ENCODE peak calls at places on chromosomes 3 and 15, in seven cellular contexts. O is adrenal gland, S is DND-41, R is cardiac muscle cell, Q is fibroblast of lung, A is PC-3, E is tibial nerve. K is an unnamed sample.

GRCh38 chr3:48187579-48188265 is 495 bp downstream of the CDC25A start:
- DNase-seq in S (peak; percentile 32), A (peak; percentile 33), E (peak; percentile 24), O (peak; percentile 61), R (peak; percentile 88), Q (peak; percentile 82), K (no peak)

GRCh38 chr3:113747719-113748046 is 848 bp downstream of the ATP6V1A start:
- DNase-seq in Q (no peak), S (peak; percentile 13), O (no peak), E (no peak), R (peak; percentile 23), A (peak; percentile 27), K (no peak)

GRCh38 chr3:12719541-12719940 is 39.5 kb downstream of the TMEM40 start:
- DNase-seq in Q (no peak), S (no peak), R (no peak), E (no peak), O (no peak), A (no peak), K (no peak)

GRCh38 chr3:27244374-27244773 is 124.8 kb downstream of the NEK10 start:
- DNase-seq in O (no peak), S (no peak), R (no peak), A (no peak), E (no peak), Q (no peak), K (no peak)

GRCh38 chr15:43517354-43518072 is at the start of gene MAP1A:
- DNase-seq in A (no peak), E (no peak), Q (peak; percentile 68), R (peak; percentile 85), O (no peak), S (peak; percentile 82), K (no peak)

GRCh38 chr3:58998476-58999117 is 51.2 kb downstream of the CFAP20DC start:
- DNase-seq in O (peak; percentile 63), S (no peak), E (no peak), R (no peak), A (peak; percentile 98), Q (peak; percentile 92), K (peak; percentile 86)

GRCh38 chr15:96054606-96055005 is 275.9 kb upstream of the NR2F2 start:
- DNase-seq in S (no peak), A (no peak), Q (no peak), R (no peak), E (no peak), O (no peak), K (no peak)

GRCh38 chr3:107543666-107544065 is 20.9 kb downstream of the BBX start:
- DNase-seq in A (peak; percentile 22), R (peak; percentile 4), Q (peak; percentile 20), O (no peak), E (no peak), S (no peak), K (no peak)

GRCh38 chr15:52331490-52332240 is 36.1 kb upstream of the MYO5C start:
- DNase-seq in A (peak; percentile 92), O (peak; percentile 35), E (no peak), Q (peak; percentile 68), R (peak; percentile 28), S (peak; percentile 70), K (no peak)

GRCh38 chr3:72839057-72839456 is 9.2 kb downstream of the SHQ1 start:
- DNase-seq in Q (no peak), R (no peak), E (no peak), S (no peak), A (no peak), O (no peak), K (no peak)

GRCh38 chr3:172692751-172693310 is 18.0 kb downstream of the NCEH1 start:
- DNase-seq in R (no peak), E (no peak), S (no peak), Q (no peak), A (no peak), O (no peak), K (no peak)

GRCh38 chr15:55742498-55742926 is 440 bp downstream of the PRTG start:
- DNase-seq in E (no peak), S (no peak), Q (peak; percentile 42), O (peak; percentile 29), A (no peak), R (peak; percentile 61), K (no peak)

GRCh38 chr3:64157150-64158035 is 67.9 kb downstream of the PRICKLE2 start:
- DNase-seq in E (no peak), A (peak; percentile 51), O (no peak), S (no peak), Q (no peak), R (no peak), K (no peak)

GRCh38 chr3:98501270-98501669 is 3.8 kb downstream of the OR5K2 start:
- DNase-seq in R (no peak), E (no peak), O (no peak), S (no peak), A (no peak), Q (no peak), K (no peak)

GRCh38 chr3:171646357-171647133 is 163.7 kb downstream of the PLD1 start:
- DNase-seq in R (peak; percentile 48), A (peak; percentile 69), S (no peak), E (no peak), Q (peak; percentile 86), O (no peak), K (peak; percentile 24)

GRCh38 chr3:139427283-139428060 is 38.0 kb upstream of the COPB2 start:
- DNase-seq in A (peak; percentile 80), O (peak; percentile 34), E (no peak), S (peak; percentile 11), R (peak; percentile 87), Q (peak; percentile 84), K (peak; percentile 51)

GRCh38 chr15:35557544-35557943 is 11.6 kb upstream of the DPH6 start:
- DNase-seq in E (no peak), A (peak; percentile 87), S (no peak), Q (peak; percentile 83), R (no peak), O (no peak), K (peak; percentile 59)

GRCh38 chr15:98874359-98874758 is 133.2 kb downstream of the PGPEP1L start:
- DNase-seq in E (no peak), R (no peak), A (no peak), S (no peak), O (no peak), Q (no peak), K (no peak)
- H3K4me3 ChIP-seq in E (no peak overlapping the region), R (no peak overlapping the region), A (peak overlapping the region; percentile 55), S (no peak overlapping the region), O (no peak overlapping the region), Q (peak overlapping the region; percentile 27), K (peak overlapping the region; percentile 30)

DNA sequence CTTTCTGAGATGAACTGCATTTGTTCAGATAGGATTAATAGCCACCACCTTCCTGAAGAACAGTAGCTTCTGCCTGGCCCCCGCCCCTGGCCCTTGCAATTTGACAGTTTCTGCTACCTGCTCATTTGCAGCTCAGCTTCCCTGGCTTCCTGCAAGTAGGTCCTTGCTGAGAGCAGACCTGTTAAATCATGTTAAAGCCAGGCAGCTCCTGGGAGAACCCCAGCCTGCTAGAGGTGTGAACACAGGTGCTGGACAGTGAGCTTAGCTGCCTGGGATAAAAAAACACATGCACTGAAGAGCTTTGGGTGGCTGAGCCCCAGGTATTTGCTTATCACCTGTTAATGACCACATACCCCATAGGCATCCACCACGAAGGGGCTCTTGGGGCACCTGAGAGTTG is 143.4 kb downstream of the PTPRG start:
- DNase-seq in O (no peak), A (no peak), Q (no peak), S (no peak), R (peak; percentile 20), E (no peak), K (no peak)
- TF ChIP-seq CTCF in O (no peak), A (no peak), Q (no peak), S (no peak), R (no peak), E (no peak), K (no peak)

GRCh38 chr15:26773917-26774316 is 1.1 kb upstream of the GABRB3 start:
- DNase-seq in O (no peak), E (no peak), A (no peak), Q (no peak), S (no peak), R (peak; percentile 55), K (no peak)

GRCh38 chr15:26773485-26773877 is 615 bp upstream of the GABRB3 start:
- DNase-seq in S (no peak), O (no peak), R (peak; percentile 36), E (no peak), Q (no peak), A (no peak), K (no peak)

GRCh38 chr15:26771168-26771916 is 1.5 kb downstream of the GABRB3 start:
- DNase-seq in A (peak; percentile 13), S (no peak), O (peak; percentile 39), R (peak; percentile 92), E (no peak), Q (no peak), K (no peak)

GRCh38 chr15:26772588-26773484 is at the start of gene GABRB3:
- DNase-seq in S (no peak), R (peak; percentile 56), Q (peak; percentile 8), E (no peak), O (peak; percentile 52), A (no peak), K (no peak)

GRCh38 chr15:26771917-26772587 is 814 bp downstream of the GABRB3 start:
- DNase-seq in Q (no peak), A (no peak), R (no peak), S (no peak), E (no peak), O (peak; percentile 4), K (no peak)
- H3K4me3 ChIP-seq in Q (no peak overlapping the region), A (no peak overlapping the region), R (peak overlapping the region; percentile 40), S (no peak overlapping the region), E (peak overlapping the region; percentile 35), O (no peak overlapping the region), K (no peak overlapping the region)

DNA sequence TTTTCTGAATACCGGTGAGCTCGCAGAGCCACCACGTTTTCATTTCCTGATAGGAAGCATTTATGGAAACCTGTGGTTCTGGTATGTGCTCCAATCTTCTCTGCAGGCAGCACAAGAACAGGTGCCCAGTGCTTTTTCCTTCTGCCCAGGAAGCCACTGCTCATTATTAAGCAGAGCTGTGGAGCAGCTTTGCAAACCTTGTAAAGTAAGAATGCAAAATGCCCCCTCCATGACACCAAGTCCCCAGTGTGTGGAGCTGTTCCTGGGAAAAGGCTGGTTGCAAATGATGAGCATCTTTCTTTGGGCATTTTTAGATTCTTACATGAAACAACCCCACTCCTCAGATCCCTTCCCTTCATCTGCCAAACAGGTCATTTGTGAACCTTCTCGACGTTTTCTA is 65.7 kb upstream of the MRPL3 start:
- DNase-seq in A (peak; percentile 6), O (no peak), S (no peak), R (peak; percentile 17), E (no peak), Q (no peak), K (no peak)
- TF ChIP-seq CTCF in A (peak; percentile 22), O (no peak), S (no peak), R (no peak), E (no peak), Q (no peak), K (no peak)

K was measured in HFF-Myc.